ENCODE peak calls at places on chromosomes 4 and X, in eight cellular contexts. One of them, this sample, is unnamed.

GRCh38 chr4:149029056-149029651 is 586.9 kb upstream of the NR3C2 start:
- DNase-seq in GM12891: no peak
- DNase-seq in GM23338: peak; percentile 3
- DNase-seq in endothelial cell of umbilical vein: peak; percentile 70
- DNase-seq in stomach: peak; percentile 57
- DNase-seq in SK-N-SH: no peak
- DNase-seq in prostate gland: no peak
- DNase-seq in HCT116: no peak
- DNase-seq in this sample: no peak

GRCh38 chrX:39619182-39620009 is 478.4 kb downstream of the BCOR start:
- DNase-seq in HCT116: no peak
- DNase-seq in prostate gland: no peak
- DNase-seq in stomach: peak; percentile 39
- DNase-seq in GM12891: no peak
- DNase-seq in endothelial cell of umbilical vein: peak; percentile 83
- DNase-seq in GM23338: no peak
- DNase-seq in SK-N-SH: peak; percentile 41
- DNase-seq in this sample: no peak

GRCh38 chrX:1452497-1453389 is at the start of gene ASMTL:
- DNase-seq in endothelial cell of umbilical vein: peak; percentile 99
- DNase-seq in SK-N-SH: peak; percentile 99
- DNase-seq in stomach: peak; percentile 100
- DNase-seq in GM23338: peak; percentile 99
- DNase-seq in GM12891: peak; percentile 91
- DNase-seq in HCT116: peak; percentile 91
- DNase-seq in prostate gland: peak; percentile 100
- DNase-seq in this sample: peak; percentile 100

GRCh38 chrX:48945517-48946348 is 11.7 kb downstream of the OTUD5 start:
- DNase-seq in HCT116: peak; percentile 6
- DNase-seq in endothelial cell of umbilical vein: peak; percentile 32
- DNase-seq in prostate gland: peak; percentile 19
- DNase-seq in GM12891: no peak
- DNase-seq in GM23338: peak; percentile 82
- DNase-seq in stomach: peak; percentile 58
- DNase-seq in SK-N-SH: peak; percentile 75
- DNase-seq in this sample: no peak

GRCh38 chr4:68569466-68570121 is 6.5 kb downstream of the UGT2B17 start:
- DNase-seq in prostate gland: no peak
- DNase-seq in HCT116: no peak
- DNase-seq in stomach: no peak
- DNase-seq in GM23338: no peak
- DNase-seq in SK-N-SH: no peak
- DNase-seq in GM12891: no peak
- DNase-seq in endothelial cell of umbilical vein: no peak
- DNase-seq in this sample: no peak

GRCh38 chr4:1448589-1449420 is 42.6 kb upstream of the NKX1-1 start:
- DNase-seq in SK-N-SH: peak; percentile 13
- DNase-seq in prostate gland: no peak
- DNase-seq in HCT116: no peak
- DNase-seq in GM23338: no peak
- DNase-seq in stomach: peak; percentile 16
- DNase-seq in GM12891: peak; percentile 10
- DNase-seq in endothelial cell of umbilical vein: no peak
- DNase-seq in this sample: no peak

GRCh38 chr4:110631582-110632505 is 9.0 kb upstream of the PITX2 start:
- DNase-seq in stomach: peak; percentile 74
- DNase-seq in prostate gland: peak; percentile 44
- DNase-seq in GM12891: peak; percentile 81
- DNase-seq in SK-N-SH: peak; percentile 89
- DNase-seq in GM23338: peak; percentile 93
- DNase-seq in endothelial cell of umbilical vein: peak; percentile 76
- DNase-seq in HCT116: peak; percentile 68
- DNase-seq in this sample: no peak

GRCh38 chr4:67727124-67727850 is 26.3 kb upstream of the UBA6 start:
- DNase-seq in GM12891: no peak
- DNase-seq in endothelial cell of umbilical vein: peak; percentile 29
- DNase-seq in prostate gland: no peak
- DNase-seq in stomach: no peak
- DNase-seq in SK-N-SH: no peak
- DNase-seq in HCT116: no peak
- DNase-seq in GM23338: peak; percentile 10
- DNase-seq in this sample: no peak

GRCh38 chr4:3364634-3365314 is 72.0 kb downstream of the RGS12 start:
- DNase-seq in prostate gland: no peak
- DNase-seq in stomach: no peak
- DNase-seq in GM23338: no peak
- DNase-seq in GM12891: no peak
- DNase-seq in HCT116: no peak
- DNase-seq in SK-N-SH: peak; percentile 30
- DNase-seq in endothelial cell of umbilical vein: no peak
- DNase-seq in this sample: no peak

GRCh38 chrX:32530802-32531403 is 680.4 kb downstream of the DMD start:
- DNase-seq in stomach: no peak
- DNase-seq in prostate gland: peak; percentile 7
- DNase-seq in SK-N-SH: no peak
- DNase-seq in HCT116: no peak
- DNase-seq in GM12891: no peak
- DNase-seq in GM23338: peak; percentile 61
- DNase-seq in endothelial cell of umbilical vein: peak; percentile 50
- DNase-seq in this sample: no peak

GRCh38 chrX:118109065-118109464 is 7.5 kb downstream of the KLHL13 start:
- DNase-seq in prostate gland: no peak
- DNase-seq in stomach: no peak
- DNase-seq in SK-N-SH: no peak
- DNase-seq in HCT116: no peak
- DNase-seq in GM12891: no peak
- DNase-seq in GM23338: no peak
- DNase-seq in endothelial cell of umbilical vein: no peak
- DNase-seq in this sample: no peak

GRCh38 chr4:72591547-72591946 is 22.5 kb upstream of the ADAMTS3 start:
- DNase-seq in endothelial cell of umbilical vein: no peak
- DNase-seq in GM12891: no peak
- DNase-seq in GM23338: no peak
- DNase-seq in prostate gland: no peak
- DNase-seq in HCT116: no peak
- DNase-seq in SK-N-SH: peak; percentile 19
- DNase-seq in stomach: no peak
- DNase-seq in this sample: no peak

GRCh38 chr4:188262464-188262863 is 123.2 kb downstream of the TRIML1 start:
- DNase-seq in HCT116: no peak
- DNase-seq in stomach: no peak
- DNase-seq in prostate gland: no peak
- DNase-seq in SK-N-SH: no peak
- DNase-seq in GM12891: no peak
- DNase-seq in GM23338: no peak
- DNase-seq in endothelial cell of umbilical vein: no peak
- DNase-seq in this sample: no peak

GRCh38 chr4:183409463-183409862 is 35.0 kb upstream of the CDKN2AIP start:
- DNase-seq in GM12891: no peak
- DNase-seq in GM23338: no peak
- DNase-seq in HCT116: no peak
- DNase-seq in endothelial cell of umbilical vein: no peak
- DNase-seq in prostate gland: no peak
- DNase-seq in SK-N-SH: no peak
- DNase-seq in stomach: no peak
- DNase-seq in this sample: no peak

GRCh38 chrX:13533726-13534125 is 35.7 kb upstream of the EGFL6 start:
- DNase-seq in endothelial cell of umbilical vein: no peak
- DNase-seq in GM23338: no peak
- DNase-seq in SK-N-SH: no peak
- DNase-seq in GM12891: no peak
- DNase-seq in HCT116: no peak
- DNase-seq in stomach: no peak
- DNase-seq in prostate gland: no peak
- DNase-seq in this sample: no peak

GRCh38 chr4:176475091-176475490 is 155.3 kb downstream of the SPCS3 start:
- DNase-seq in SK-N-SH: no peak
- DNase-seq in endothelial cell of umbilical vein: no peak
- DNase-seq in GM12891: no peak
- DNase-seq in stomach: no peak
- DNase-seq in GM23338: no peak
- DNase-seq in HCT116: no peak
- DNase-seq in prostate gland: no peak
- DNase-seq in this sample: no peak

GRCh38 chrX:118679290-118679689 is 48.1 kb upstream of the IL13RA1 start:
- DNase-seq in GM12891: no peak
- DNase-seq in SK-N-SH: no peak
- DNase-seq in endothelial cell of umbilical vein: no peak
- DNase-seq in stomach: no peak
- DNase-seq in GM23338: peak; percentile 9
- DNase-seq in prostate gland: no peak
- DNase-seq in HCT116: no peak
- DNase-seq in this sample: no peak

GRCh38 chr4:3460926-3461325 is 2.2 kb upstream of the DOK7 start:
- DNase-seq in SK-N-SH: no peak
- DNase-seq in endothelial cell of umbilical vein: no peak
- DNase-seq in prostate gland: no peak
- DNase-seq in stomach: no peak
- DNase-seq in GM23338: no peak
- DNase-seq in HCT116: no peak
- DNase-seq in GM12891: no peak
- DNase-seq in this sample: no peak

GRCh38 chrX:119942831-119943184 is 743 bp downstream of the NKAP start:
- DNase-seq in SK-N-SH: no peak
- DNase-seq in stomach: no peak
- DNase-seq in endothelial cell of umbilical vein: no peak
- DNase-seq in GM23338: no peak
- DNase-seq in prostate gland: no peak
- DNase-seq in GM12891: no peak
- DNase-seq in HCT116: no peak
- DNase-seq in this sample: no peak

GRCh38 chrX:123184858-123185251 is 777 bp downstream of the GRIA3 start:
- DNase-seq in GM23338: peak; percentile 12
- DNase-seq in endothelial cell of umbilical vein: no peak
- DNase-seq in HCT116: no peak
- DNase-seq in prostate gland: no peak
- DNase-seq in stomach: no peak
- DNase-seq in SK-N-SH: peak; percentile 51
- DNase-seq in GM12891: no peak
- DNase-seq in this sample: no peak

GRCh38 chr4:185721190-185721948 is 90.6 kb downstream of the SORBS2 start:
- DNase-seq in GM12891: no peak
- DNase-seq in endothelial cell of umbilical vein: no peak
- DNase-seq in HCT116: no peak
- DNase-seq in stomach: no peak
- DNase-seq in prostate gland: no peak
- DNase-seq in SK-N-SH: no peak
- DNase-seq in GM23338: no peak
- DNase-seq in this sample: peak; percentile 80

DNA sequence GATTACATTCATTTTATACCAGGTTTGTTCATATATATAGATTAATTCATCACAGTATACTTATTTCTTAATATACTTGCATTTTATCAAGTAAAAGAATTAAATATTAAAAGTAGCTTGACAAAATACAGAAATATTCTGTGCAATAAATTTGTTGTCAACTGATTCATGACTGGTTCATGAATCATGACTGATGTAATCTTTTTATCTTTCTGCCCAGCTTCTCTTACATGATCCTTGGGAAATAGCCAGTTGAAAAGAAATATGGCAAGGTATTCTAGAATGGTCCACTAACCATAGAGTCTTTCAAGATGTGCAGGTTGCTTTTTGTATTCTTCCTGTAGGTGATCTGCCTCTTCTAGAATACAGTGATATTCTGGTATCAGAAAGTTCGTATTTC is 4.2 kb upstream of the CCNA2 start:
- DNase-seq in SK-N-SH: no peak
- DNase-seq in prostate gland: no peak
- DNase-seq in endothelial cell of umbilical vein: no peak
- DNase-seq in GM23338: no peak
- DNase-seq in stomach: no peak
- DNase-seq in HCT116: no peak
- DNase-seq in GM12891: no peak
- DNase-seq in this sample: no peak
- TF ChIP-seq POLR2AphosphoS5 in SK-N-SH: peak; percentile 54
- TF ChIP-seq POLR2AphosphoS5 in prostate gland: no peak
- TF ChIP-seq POLR2AphosphoS5 in endothelial cell of umbilical vein: no peak
- TF ChIP-seq POLR2AphosphoS5 in GM23338: no peak
- TF ChIP-seq POLR2AphosphoS5 in stomach: no peak
- TF ChIP-seq POLR2AphosphoS5 in HCT116: no peak
- TF ChIP-seq POLR2AphosphoS5 in GM12891: no peak
- TF ChIP-seq POLR2AphosphoS5 in this sample: no peak

GRCh38 chr4:90198086-90198847 is 71.1 kb downstream of the CCSER1 start:
- DNase-seq in HCT116: no peak
- DNase-seq in stomach: no peak
- DNase-seq in endothelial cell of umbilical vein: no peak
- DNase-seq in prostate gland: no peak
- DNase-seq in GM12891: no peak
- DNase-seq in SK-N-SH: no peak
- DNase-seq in GM23338: peak; percentile 71
- DNase-seq in this sample: no peak
- TF ChIP-seq POLR2AphosphoS5 in HCT116: no peak
- TF ChIP-seq POLR2AphosphoS5 in stomach: no peak
- TF ChIP-seq POLR2AphosphoS5 in endothelial cell of umbilical vein: no peak
- TF ChIP-seq POLR2AphosphoS5 in prostate gland: no peak
- TF ChIP-seq POLR2AphosphoS5 in GM12891: no peak
- TF ChIP-seq POLR2AphosphoS5 in SK-N-SH: no peak
- TF ChIP-seq POLR2AphosphoS5 in GM23338: no peak
- TF ChIP-seq POLR2AphosphoS5 in this sample: no peak

GRCh38 chrX:154829102-154829501 is 5.4 kb downstream of the SMIM9 start:
- DNase-seq in endothelial cell of umbilical vein: no peak
- DNase-seq in prostate gland: no peak
- DNase-seq in stomach: no peak
- DNase-seq in SK-N-SH: no peak
- DNase-seq in GM23338: no peak
- DNase-seq in GM12891: no peak
- DNase-seq in HCT116: no peak
- DNase-seq in this sample: no peak

GRCh38 chrX:154836163-154836562 is 1.7 kb upstream of the SMIM9 start:
- DNase-seq in GM23338: no peak
- DNase-seq in GM12891: no peak
- DNase-seq in HCT116: no peak
- DNase-seq in stomach: no peak
- DNase-seq in prostate gland: no peak
- DNase-seq in SK-N-SH: no peak
- DNase-seq in endothelial cell of umbilical vein: no peak
- DNase-seq in this sample: no peak

GRCh38 chrX:154834562-154834961 is at the start of gene SMIM9:
- DNase-seq in GM23338: no peak
- DNase-seq in SK-N-SH: no peak
- DNase-seq in prostate gland: no peak
- DNase-seq in endothelial cell of umbilical vein: no peak
- DNase-seq in GM12891: no peak
- DNase-seq in HCT116: no peak
- DNase-seq in stomach: no peak
- DNase-seq in this sample: no peak

GRCh38 chrX:154829926-154830442 is 4.5 kb downstream of the SMIM9 start:
- DNase-seq in endothelial cell of umbilical vein: no peak
- DNase-seq in HCT116: no peak
- DNase-seq in prostate gland: no peak
- DNase-seq in stomach: no peak
- DNase-seq in SK-N-SH: no peak
- DNase-seq in GM23338: no peak
- DNase-seq in GM12891: no peak
- DNase-seq in this sample: no peak

GRCh38 chrX:154833746-154834274 is 652 bp downstream of the SMIM9 start:
- DNase-seq in GM23338: no peak
- DNase-seq in stomach: no peak
- DNase-seq in SK-N-SH: no peak
- DNase-seq in endothelial cell of umbilical vein: no peak
- DNase-seq in HCT116: no peak
- DNase-seq in GM12891: no peak
- DNase-seq in prostate gland: no peak
- DNase-seq in this sample: no peak
- TF ChIP-seq POLR2AphosphoS5 in GM23338: no peak
- TF ChIP-seq POLR2AphosphoS5 in stomach: no peak
- TF ChIP-seq POLR2AphosphoS5 in SK-N-SH: no peak
- TF ChIP-seq POLR2AphosphoS5 in endothelial cell of umbilical vein: no peak
- TF ChIP-seq POLR2AphosphoS5 in HCT116: no peak
- TF ChIP-seq POLR2AphosphoS5 in GM12891: no peak
- TF ChIP-seq POLR2AphosphoS5 in prostate gland: no peak
- TF ChIP-seq POLR2AphosphoS5 in this sample: no peak

GRCh38 chr4:38664704-38665401 is 854 bp downstream of the KLF3 start:
- DNase-seq in HCT116: no peak
- DNase-seq in GM12891: no peak
- DNase-seq in prostate gland: peak; percentile 73
- DNase-seq in SK-N-SH: peak; percentile 78
- DNase-seq in endothelial cell of umbilical vein: peak; percentile 67
- DNase-seq in GM23338: peak; percentile 60
- DNase-seq in stomach: peak; percentile 69
- DNase-seq in this sample: peak; percentile 83
- TF ChIP-seq POLR2AphosphoS5 in HCT116: no peak
- TF ChIP-seq POLR2AphosphoS5 in GM12891: no peak
- TF ChIP-seq POLR2AphosphoS5 in prostate gland: peak; percentile 29
- TF ChIP-seq POLR2AphosphoS5 in SK-N-SH: no peak
- TF ChIP-seq POLR2AphosphoS5 in endothelial cell of umbilical vein: no peak
- TF ChIP-seq POLR2AphosphoS5 in GM23338: no peak
- TF ChIP-seq POLR2AphosphoS5 in stomach: no peak
- TF ChIP-seq POLR2AphosphoS5 in this sample: no peak